ENCODE peak calls at places on chromosomes 5 and 9, in five cellular contexts. Q is IMR-90, X is esophagus muscularis mucosa, Y is SK-N-SH, J is thoracic aorta. A is an unnamed sample.
A peak's percentile ranks its signal among the peaks of the same experiment; 100 is the strongest.

GRCh38 chr5:32421075-32421474 is 23.5 kb downstream of the ZFR start:
- DNase-seq in Q (no peak), X (no peak), Y (no peak), J (no peak), A (no peak)

GRCh38 chr5:177604116-177604521 is 4.2 kb downstream of the B4GALT7 start:
- DNase-seq in Q (no peak), X (no peak), Y (no peak), J (no peak), A (no peak)

GRCh38 chr9:7980691-7981289 is 181.2 kb upstream of the DMAC1 start:
- DNase-seq in Q (no peak), X (no peak), Y (no peak), J (no peak), A (no peak)

GRCh38 chr5:137753227-137753985 is 757 bp downstream of the HNRNPA0 start:
- DNase-seq in Q (no peak), X (no peak), Y (peak; percentile 48), J (no peak), A (peak; percentile 32)

GRCh38 chr9:133509179-133510083 is 15.3 kb downstream of the MYMK start:
- DNase-seq in Q (no peak), X (no peak), Y (peak; percentile 67), J (no peak), A (no peak)

GRCh38 chr5:13660072-13660471 is 284.4 kb downstream of the DNAH5 start:
- DNase-seq in Q (peak; percentile 70), X (no peak), Y (no peak), J (no peak), A (no peak)

GRCh38 chr5:149485655-149486615 is 65.3 kb downstream of the CSNK1A1 start:
- DNase-seq in Q (peak; percentile 100), X (peak; percentile 98), Y (peak; percentile 34), J (peak; percentile 92), A (no peak)

GRCh38 chr5:35926389-35927051 is 11.9 kb downstream of the CAPSL start:
- DNase-seq in Q (peak; percentile 50), X (no peak), Y (peak; percentile 63), J (no peak), A (peak; percentile 29)

GRCh38 chr5:133790898-133791297 is 177.5 kb downstream of the C5orf15 start:
- DNase-seq in Q (no peak), X (no peak), Y (no peak), J (no peak), A (no peak)

GRCh38 chr9:96540106-96540505 is 79.5 kb downstream of the CDC14B start:
- DNase-seq in Q (no peak), X (no peak), Y (no peak), J (no peak), A (no peak)

GRCh38 chr5:104189031-104189430 is 626.4 kb upstream of the NUDT12 start:
- DNase-seq in Q (peak; percentile 64), X (no peak), Y (no peak), J (no peak), A (no peak)

GRCh38 chr9:98488578-98489312 is 220.0 kb downstream of the GABBR2 start:
- DNase-seq in Q (peak; percentile 98), X (no peak), Y (no peak), J (no peak), A (no peak)

GRCh38 chr5:61631438-61631941 is 299.4 kb downstream of the ZSWIM6 start:
- DNase-seq in Q (peak; percentile 20), X (no peak), Y (no peak), J (no peak), A (no peak)

GRCh38 chr9:111948958-111949357 is 52.3 kb downstream of the UGCG start:
- DNase-seq in Q (peak; percentile 65), X (no peak), Y (no peak), J (no peak), A (no peak)

GRCh38 chr5:158777647-158778368 is 321.9 kb downstream of the EBF1 start:
- DNase-seq in Q (no peak), X (no peak), Y (peak; percentile 31), J (no peak), A (no peak)

GRCh38 chr5:76602094-76602726 is 21.0 kb downstream of the F2RL2 start:
- DNase-seq in Q (peak; percentile 56), X (no peak), Y (no peak), J (no peak), A (no peak)

GRCh38 chr9:93533863-93534262 is 42.5 kb upstream of the PHF2 start:
- DNase-seq in Q (no peak), X (no peak), Y (no peak), J (no peak), A (no peak)

GRCh38 chr5:140524003-140524402 is 23.5 kb upstream of the EIF4EBP3 start:
- DNase-seq in Q (no peak), X (no peak), Y (no peak), J (no peak), A (no peak)

GRCh38 chr5:56637321-56637920 is 177.9 kb upstream of the MAP3K1 start:
- DNase-seq in Q (peak; percentile 52), X (no peak), Y (peak; percentile 24), J (no peak), A (no peak)

GRCh38 chr5:115977988-115978387 is 15.7 kb downstream of the LVRN start:
- DNase-seq in Q (peak; percentile 92), X (no peak), Y (no peak), J (no peak), A (no peak)

GRCh38 chr5:115979203-115979602 is 16.9 kb downstream of the LVRN start:
- DNase-seq in Q (no peak), X (no peak), Y (no peak), J (no peak), A (no peak)

GRCh38 chr5:115978779-115979178 is 16.5 kb downstream of the LVRN start:
- DNase-seq in Q (no peak), X (no peak), Y (no peak), J (no peak), A (no peak)

GRCh38 chr5:115979628-115980041 is 17.4 kb downstream of the LVRN start:
- DNase-seq in Q (peak; percentile 90), X (no peak), Y (no peak), J (no peak), A (no peak)

GRCh38 chr5:115977096-115977495 is 14.8 kb downstream of the LVRN start:
- DNase-seq in Q (no peak), X (no peak), Y (no peak), J (no peak), A (no peak)
- H3K4me3 ChIP-seq in Q (no peak overlapping the region), X (no peak overlapping the region), Y (no peak overlapping the region), J (peak overlapping the region; percentile 39), A (no peak overlapping the region)

GRCh38 chr5:139062910-139063663 is 135.1 kb downstream of the SIL1 start:
- DNase-seq in Q (no peak), X (peak; percentile 50), Y (no peak), J (no peak), A (no peak)

GRCh38 chr5:139063664-139064054 is 134.5 kb downstream of the SIL1 start:
- DNase-seq in Q (no peak), X (peak; percentile 31), Y (no peak), J (no peak), A (no peak)

GRCh38 chr5:139064613-139065012 is 133.6 kb downstream of the SIL1 start:
- DNase-seq in Q (no peak), X (peak; percentile 12), Y (no peak), J (no peak), A (no peak)

GRCh38 chr5:139061274-139061673 is 136.9 kb downstream of the SIL1 start:
- DNase-seq in Q (peak; percentile 64), X (peak; percentile 75), Y (no peak), J (peak; percentile 33), A (no peak)

DNA sequence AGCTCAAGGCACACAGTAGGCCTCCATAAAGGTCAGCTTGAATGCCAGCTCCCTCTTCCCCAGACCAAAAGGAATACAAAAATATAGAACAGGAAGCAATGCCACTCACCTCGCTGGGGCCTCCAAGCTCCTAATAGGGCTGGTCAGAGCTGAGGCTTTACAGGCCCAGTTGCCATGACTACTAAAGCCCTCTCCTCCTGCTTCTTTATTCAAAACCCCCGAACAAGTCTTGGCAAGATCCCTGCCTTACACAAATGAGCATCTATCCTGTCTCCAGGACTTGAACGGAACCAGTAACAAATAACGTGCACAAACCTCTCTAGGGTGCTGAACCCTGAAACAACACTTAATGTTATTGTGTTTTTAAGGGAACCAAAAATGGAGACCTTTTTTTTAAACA is 136.3 kb downstream of the SIL1 start:
- DNase-seq in Q (peak; percentile 13), X (peak; percentile 78), Y (no peak), J (no peak), A (no peak)
- H3K27ac ChIP-seq in Q (no peak overlapping the region), X (no peak overlapping the region), Y (peak overlapping the region; percentile 50), J (peak overlapping the region; percentile 58), A (no peak overlapping the region)

GRCh38 chr5:7671420-7671819 is 179.5 kb downstream of the CFAP90 start:
- DNase-seq in Q (no peak), X (no peak), Y (no peak), J (no peak), A (no peak)
- H3K4me1 ChIP-seq in Q (no peaks in the 10 kb centered on the region), X (no peaks in the 10 kb centered on the region), Y (no peaks in the 10 kb centered on the region), J (no peaks in the 10 kb centered on the region), A (no peaks in the 10 kb centered on the region)

GRCh38 chr5:3310551-3311340 is 284.9 kb upstream of the IRX1 start:
- DNase-seq in Q (no peak), X (no peak), Y (no peak), J (no peak), A (no peak)
- H3K4me3 ChIP-seq in Q (no peak overlapping the region), X (no peak overlapping the region), Y (no peak overlapping the region), J (no peak overlapping the region), A (no peak overlapping the region)

DNA sequence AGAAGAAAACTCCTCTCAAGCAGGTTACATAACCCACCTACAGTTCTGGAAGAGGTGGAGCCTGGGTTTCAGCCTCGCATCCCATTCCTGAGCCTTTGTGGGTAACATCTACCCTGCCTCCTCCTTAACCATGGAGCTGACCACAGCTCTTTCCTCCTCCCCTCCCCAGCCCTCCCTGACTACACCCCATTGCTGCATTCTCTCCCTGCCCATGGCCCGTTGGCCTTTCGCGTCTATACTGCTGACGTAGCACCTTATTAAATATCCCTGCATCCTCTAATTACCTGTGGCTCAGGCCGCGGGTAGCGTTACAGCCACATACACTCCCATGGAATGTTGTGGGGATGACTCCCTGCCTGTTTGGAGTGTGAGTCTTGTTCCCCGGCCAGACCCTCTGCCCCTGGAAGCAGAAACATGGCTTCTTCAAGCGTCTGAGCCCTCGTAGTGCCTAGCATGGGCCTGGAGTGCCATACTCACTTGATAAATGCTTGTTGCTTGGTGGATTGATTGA is 72.8 kb downstream of the WWC1 start:
- DNase-seq in Q (peak; percentile 80), X (no peak), Y (no peak), J (no peak), A (no peak)
- H3K27ac ChIP-seq in Q (no peak overlapping the region), X (no peak overlapping the region), Y (no peak overlapping the region), J (no peak overlapping the region), A (no peak overlapping the region)

GRCh38 chr9:108476574-108476973 is 379.2 kb downstream of the ACTL7B start:
- DNase-seq in Q (peak; percentile 43), X (no peak), Y (no peak), J (no peak), A (no peak)

GRCh38 chr9:108474356-108474755 is 381.4 kb downstream of the ACTL7B start:
- DNase-seq in Q (no peak), X (no peak), Y (no peak), J (no peak), A (no peak)

GRCh38 chr9:108475813-108476212 is 380.0 kb downstream of the ACTL7B start:
- DNase-seq in Q (no peak), X (no peak), Y (no peak), J (no peak), A (no peak)

GRCh38 chr9:108469654-108470053 is 386.1 kb downstream of the ACTL7B start:
- DNase-seq in Q (peak; percentile 76), X (no peak), Y (no peak), J (no peak), A (no peak)

GRCh38 chr9:108473209-108474112 is 382.3 kb downstream of the ACTL7B start:
- DNase-seq in Q (peak; percentile 61), X (no peak), Y (no peak), J (no peak), A (no peak)
- H3K4me1 ChIP-seq in Q (peaks cover 20% of the 10 kb centered on the region), X (peaks cover 10% of the 10 kb centered on the region), Y (no peaks in the 10 kb centered on the region), J (peaks cover 26% of the 10 kb centered on the region), A (no peaks in the 10 kb centered on the region)